ENCODE peak calls at places on chromosomes 13 and 19, in six cellular contexts. E is adipocyte; P is left ventricle myocardium inferior; T is CD8-positive, alpha-beta T cell; I is mammary epithelial cell; O is PC-9. V is an unnamed sample.
A peak's percentile ranks its signal among the peaks of the same experiment; 100 is the strongest.

GRCh38 chr13:46289260-46289955 is 77.7 kb downstream of the LRRC63 start:
- DNase-seq in O (no peak), T (no peak), E (no peak), P (no peak), I (no peak), V (no peak)

GRCh38 chr19:33429891-33430673 is 56.6 kb downstream of the CEBPG start:
- DNase-seq in E (no peak), I (no peak), P (peak; percentile 5), O (no peak), T (peak; percentile 57), V (peak; percentile 16)

GRCh38 chr19:3766520-3766919 is 4.0 kb downstream of the MRPL54 start:
- DNase-seq in T (no peak), E (no peak), O (no peak), I (no peak), P (no peak), V (no peak)

GRCh38 chr13:96967248-96967745 is 27.0 kb downstream of the OXGR1 start:
- DNase-seq in I (no peak), P (no peak), T (no peak), E (peak; percentile 67), O (no peak), V (no peak)

GRCh38 chr19:7995756-7996155 is 9.7 kb downstream of the ELAVL1 start:
- DNase-seq in T (no peak), I (no peak), O (no peak), E (no peak), P (no peak), V (no peak)

GRCh38 chr13:101289764-101290163 is 126.5 kb downstream of the NALCN start:
- DNase-seq in E (peak; percentile 48), I (peak; percentile 26), P (no peak), T (no peak), O (no peak), V (no peak)

GRCh38 chr13:37417042-37417441 is 181.5 kb downstream of the POSTN start:
- DNase-seq in I (no peak), O (no peak), P (no peak), T (no peak), E (no peak), V (no peak)

GRCh38 chr19:34172661-34173144 is 399 bp downstream of the LSM14A start:
- DNase-seq in P (peak; percentile 31), T (no peak), E (peak; percentile 72), O (no peak), I (no peak), V (peak; percentile 34)

GRCh38 chr19:35000338-35000646 is 169 bp downstream of the GRAMD1A start:
- DNase-seq in P (no peak), T (no peak), E (no peak), I (no peak), O (no peak), V (peak; percentile 91)

GRCh38 chr19:974564-975257 is 9.4 kb upstream of the WDR18 start:
- DNase-seq in E (no peak), T (no peak), I (no peak), O (no peak), P (no peak), V (no peak)

GRCh38 chr19:10226376-10227214 is 4.5 kb downstream of the S1PR2 start:
- DNase-seq in T (no peak), I (no peak), O (peak; percentile 22), P (peak; percentile 83), E (peak; percentile 92), V (peak; percentile 42)

GRCh38 chr13:70523622-70524021 is 415.4 kb upstream of the KLHL1 start:
- DNase-seq in P (no peak), E (no peak), T (no peak), O (no peak), I (no peak), V (no peak)

GRCh38 chr13:69690999-69691398 is 416.6 kb upstream of the ATXN8OS start:
- DNase-seq in E (no peak), I (no peak), O (no peak), P (no peak), T (no peak), V (no peak)

GRCh38 chr13:107376393-107377085 is 808.6 kb upstream of the ARGLU1 start:
- DNase-seq in E (peak; percentile 11), P (no peak), O (no peak), I (no peak), T (no peak), V (no peak)

GRCh38 chr13:98174321-98174720 is 2.7 kb downstream of the RNF113B start:
- DNase-seq in I (no peak), E (peak; percentile 20), P (no peak), T (no peak), O (no peak), V (no peak)

GRCh38 chr19:41548954-41549688 is 26.8 kb upstream of the CEACAM21 start:
- DNase-seq in E (no peak), O (no peak), T (peak; percentile 83), P (no peak), I (no peak), V (peak; percentile 68)

GRCh38 chr19:18156841-18157464 is 4.0 kb downstream of the PIK3R2 start:
- DNase-seq in O (no peak), T (no peak), P (peak; percentile 86), E (peak; percentile 85), I (peak; percentile 88), V (peak; percentile 96)

GRCh38 chr13:42990991-42991891 is 800 bp downstream of the EPSTI1 start:
- DNase-seq in E (no peak), T (no peak), O (no peak), I (no peak), P (no peak), V (no peak)

GRCh38 chr19:41298327-41298964 is 11.5 kb upstream of the CCDC97 start:
- DNase-seq in E (peak; percentile 65), T (no peak), I (peak; percentile 17), O (no peak), P (peak; percentile 79), V (peak; percentile 64)

GRCh38 chr19:6611441-6611852 is 20.5 kb upstream of the CD70 start:
- DNase-seq in P (no peak), I (peak; percentile 59), O (no peak), E (peak; percentile 69), T (no peak), V (no peak)

GRCh38 chr19:2491130-2491801 is 15.3 kb downstream of the GADD45B start:
- DNase-seq in E (peak; percentile 87), O (peak; percentile 81), T (no peak), P (no peak), I (peak; percentile 78), V (peak; percentile 97)

GRCh38 chr19:9078651-9079050 is 8.2 kb upstream of the OR1M1 start:
- DNase-seq in I (no peak), O (no peak), T (no peak), P (no peak), E (no peak), V (no peak)

GRCh38 chr13:30676672-30677071 is 58.7 kb upstream of the ALOX5AP start:
- DNase-seq in T (no peak), E (no peak), I (peak; percentile 43), P (no peak), O (no peak), V (no peak)

GRCh38 chr19:23799321-23799720 is 40.6 kb upstream of the ZNF681 start:
- DNase-seq in T (peak; percentile 63), E (no peak), I (no peak), P (no peak), O (no peak), V (no peak)

GRCh38 chr13:35714588-35714987 is 238.1 kb upstream of the MAB21L1 start:
- DNase-seq in I (no peak), T (no peak), O (no peak), P (peak; percentile 61), E (peak; percentile 38), V (no peak)

GRCh38 chr19:5697890-5698634 is 8.0 kb downstream of the RPL36 start:
- DNase-seq in E (no peak), P (no peak), O (no peak), I (no peak), T (no peak), V (no peak)

GRCh38 chr13:30049692-30050091 is 199.3 kb upstream of the UBL3 start:
- DNase-seq in I (peak; percentile 74), P (no peak), E (no peak), O (peak; percentile 38), T (no peak), V (no peak)

GRCh38 chr19:27393591-27393990 is 1819.4 kb downstream of the UQCRFS1 start:
- DNase-seq in P (no peak), T (no peak), O (no peak), I (no peak), E (no peak), V (no peak)
- H3K9me3 ChIP-seq in P (peaks cover 90% of the 10 kb centered on the region), T (no peaks in the 10 kb centered on the region), O (no peaks in the 10 kb centered on the region), I (peaks cover 26% of the 10 kb centered on the region), E (peaks cover 39% of the 10 kb centered on the region), V (peaks cover 88% of the 10 kb centered on the region)

GRCh38 chr13:51111174-51111573 is at the start of gene C13orf42:
- DNase-seq in P (no peak), E (no peak), O (no peak), I (no peak), T (no peak), V (no peak)
- H3K4me1 ChIP-seq in P (no peaks in the 10 kb centered on the region), E (no peaks in the 10 kb centered on the region), O (no peaks in the 10 kb centered on the region), I (no peaks in the 10 kb centered on the region), T (no peaks in the 10 kb centered on the region), V (no peaks in the 10 kb centered on the region)

GRCh38 chr19:11868188-11868587 is 19.4 kb upstream of the ZNF69 start:
- DNase-seq in E (no peak), I (no peak), P (no peak), T (no peak), O (no peak), V (no peak)
- H3K9me3 ChIP-seq in E (peaks cover 86% of the 10 kb centered on the region), I (peaks cover 41% of the 10 kb centered on the region), P (peaks cover 90% of the 10 kb centered on the region), T (peaks cover 45% of the 10 kb centered on the region), O (no peaks in the 10 kb centered on the region), V (peaks cover 89% of the 10 kb centered on the region)

GRCh38 chr13:73960474-73960873 is 173.7 kb downstream of the KLF12 start:
- DNase-seq in T (no peak), O (no peak), P (no peak), I (no peak), E (no peak), V (no peak)

GRCh38 chr13:73958657-73959397 is 175.4 kb downstream of the KLF12 start:
- DNase-seq in E (no peak), P (no peak), I (peak; percentile 68), O (peak; percentile 53), T (no peak), V (no peak)

GRCh38 chr13:73956795-73957408 is 177.3 kb downstream of the KLF12 start:
- DNase-seq in I (no peak), P (no peak), E (no peak), T (no peak), O (no peak), V (no peak)

GRCh38 chr13:73956101-73956500 is 178.1 kb downstream of the KLF12 start:
- DNase-seq in P (no peak), E (no peak), O (no peak), I (no peak), T (no peak), V (no peak)

GRCh38 chr13:73957889-73958288 is 176.3 kb downstream of the KLF12 start:
- DNase-seq in P (no peak), T (no peak), I (no peak), E (no peak), O (no peak), V (no peak)
- H3K4me1 ChIP-seq in P (peaks cover 42% of the 10 kb centered on the region), T (peaks cover 5% of the 10 kb centered on the region), I (no peaks in the 10 kb centered on the region), E (no peaks in the 10 kb centered on the region), O (no peaks in the 10 kb centered on the region), V (no peaks in the 10 kb centered on the region)

GRCh38 chr19:12112701-12113100 is 27.4 kb downstream of the ZNF20 start:
- DNase-seq in E (no peak), O (no peak), T (no peak), I (no peak), P (no peak), V (no peak)
- H3K9me3 ChIP-seq in E (peaks cover 30% of the 10 kb centered on the region), O (no peaks in the 10 kb centered on the region), T (no peaks in the 10 kb centered on the region), I (peaks cover 27% of the 10 kb centered on the region), P (peaks cover 27% of the 10 kb centered on the region), V (peaks cover 48% of the 10 kb centered on the region)

GRCh38 chr19:43496960-43497359 is 7.6 kb downstream of the PHLDB3 start:
- DNase-seq in T (no peak), E (no peak), I (no peak), O (no peak), P (no peak), V (no peak)
- H3K4me1 ChIP-seq in T (no peaks in the 10 kb centered on the region), E (peaks cover 4% of the 10 kb centered on the region), I (no peaks in the 10 kb centered on the region), O (no peaks in the 10 kb centered on the region), P (peaks cover 18% of the 10 kb centered on the region), V (peaks cover 4% of the 10 kb centered on the region)

V was measured in mucosa of descending colon.